ENCODE peak calls at places on chromosome 18, in eight cellular contexts. D, E, X, F, T, R, C and W are unnamed samples.

GRCh38 chr18:75071484-75071785 is 137.5 kb downstream of the PTGR3 start:
- DNase-seq in D (no peak), E (no peak), X (no peak), F (no peak), T (no peak), R (no peak), C (no peak), W (no peak)

GRCh38 chr18:57780318-57781127 is 22.6 kb downstream of the ATP8B1 start:
- DNase-seq in D (no peak), E (no peak), X (no peak), F (peak; percentile 17), T (peak; percentile 76), R (no peak), C (no peak), W (no peak)

GRCh38 chr18:58175122-58175687 is 131.2 kb downstream of the NEDD4L start:
- DNase-seq in D (no peak), E (no peak), X (no peak), F (no peak), T (no peak), R (no peak), C (no peak), W (no peak)

GRCh38 chr18:57959278-57959677 is 84.7 kb upstream of the NEDD4L start:
- DNase-seq in D (no peak), E (no peak), X (no peak), F (no peak), T (peak; percentile 72), R (no peak), C (no peak), W (no peak)

GRCh38 chr18:10270160-10270571 is 184.3 kb upstream of the APCDD1 start:
- DNase-seq in D (no peak), E (no peak), X (no peak), F (no peak), T (no peak), R (no peak), C (no peak), W (no peak)

GRCh38 chr18:79438581-79438980 is 42.9 kb downstream of the NFATC1 start:
- DNase-seq in D (no peak), E (no peak), X (no peak), F (no peak), T (no peak), R (no peak), C (no peak), W (no peak)

GRCh38 chr18:79766308-79766707 is 31.4 kb upstream of the KCNG2 start:
- DNase-seq in D (no peak), E (no peak), X (no peak), F (no peak), T (no peak), R (no peak), C (no peak), W (no peak)

GRCh38 chr18:73232933-73233332 is 365.1 kb upstream of the NETO1 start:
- DNase-seq in D (no peak), E (no peak), X (no peak), F (peak; percentile 13), T (no peak), R (no peak), C (no peak), W (no peak)

GRCh38 chr18:64119916-64120315 is 29.0 kb downstream of the LINC00305 start:
- DNase-seq in D (no peak), E (no peak), X (no peak), F (no peak), T (no peak), R (no peak), C (no peak), W (no peak)

GRCh38 chr18:13242797-13243196 is 24.2 kb downstream of the LDLRAD4 start:
- DNase-seq in D (no peak), E (no peak), X (no peak), F (no peak), T (no peak), R (no peak), C (no peak), W (peak; percentile 40)

GRCh38 chr18:7084766-7085080 is 32.9 kb downstream of the LAMA1 start:
- DNase-seq in D (no peak), E (peak; percentile 19), X (no peak), F (no peak), T (peak; percentile 69), R (no peak), C (no peak), W (no peak)

DNA sequence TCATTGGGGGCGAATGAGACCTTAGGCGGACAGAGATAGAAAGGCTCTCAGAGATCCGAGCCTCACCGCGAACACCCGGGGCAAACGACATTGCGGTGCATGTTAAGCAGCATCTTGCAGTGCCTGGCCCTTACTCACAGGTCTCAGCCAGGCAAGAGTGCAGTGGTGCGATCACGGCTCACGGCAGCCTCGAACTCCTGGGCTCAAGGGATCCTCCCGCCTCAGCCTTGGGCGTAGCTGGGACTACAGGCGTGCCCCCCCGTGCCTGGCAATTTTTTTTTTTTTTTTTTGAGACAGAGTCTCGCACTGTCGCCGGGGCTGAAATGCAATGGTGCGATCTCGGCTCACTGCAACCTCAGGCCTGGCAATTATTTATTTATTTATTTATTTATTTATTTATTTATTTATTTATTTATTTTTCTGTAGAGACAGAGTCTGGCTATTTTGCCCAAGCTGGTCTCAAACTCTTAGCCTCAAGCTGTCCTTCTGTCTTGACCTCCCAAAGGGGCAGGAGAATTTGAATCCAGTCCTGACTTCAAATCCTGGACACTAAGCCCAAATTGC is 1.3 kb downstream of the LAMA3 start:
- DNase-seq in D (no peak), E (no peak), X (no peak), F (no peak), T (no peak), R (no peak), C (no peak), W (no peak)
- TF ChIP-seq CTCF in D (no peak), E (no peak), X (no peak), F (no peak), T (no peak), R (no peak), C (no peak), W (no peak)

GRCh38 chr18:49725809-49726514 is 87.4 kb downstream of the ACAA2 start:
- DNase-seq in D (no peak), E (no peak), X (no peak), F (no peak), T (peak; percentile 71), R (peak; percentile 67), C (no peak), W (no peak)
- TF ChIP-seq CTCF in D (no peak), E (no peak), X (no peak), F (no peak), T (no peak), R (no peak), C (no peak), W (peak; percentile 42)

GRCh38 chr18:29361843-29362242 is 1184.9 kb upstream of the CDH2 start:
- DNase-seq in D (no peak), E (no peak), X (no peak), F (no peak), T (no peak), R (no peak), C (no peak), W (no peak)
- TF ChIP-seq CTCF in D (no peak), E (no peak), X (no peak), F (no peak), T (no peak), R (no peak), C (no peak), W (no peak)

GRCh38 chr18:4142876-4143275 is 312.2 kb downstream of the DLGAP1 start:
- DNase-seq in D (no peak), E (no peak), X (no peak), F (no peak), T (no peak), R (no peak), C (no peak), W (no peak)

DNA sequence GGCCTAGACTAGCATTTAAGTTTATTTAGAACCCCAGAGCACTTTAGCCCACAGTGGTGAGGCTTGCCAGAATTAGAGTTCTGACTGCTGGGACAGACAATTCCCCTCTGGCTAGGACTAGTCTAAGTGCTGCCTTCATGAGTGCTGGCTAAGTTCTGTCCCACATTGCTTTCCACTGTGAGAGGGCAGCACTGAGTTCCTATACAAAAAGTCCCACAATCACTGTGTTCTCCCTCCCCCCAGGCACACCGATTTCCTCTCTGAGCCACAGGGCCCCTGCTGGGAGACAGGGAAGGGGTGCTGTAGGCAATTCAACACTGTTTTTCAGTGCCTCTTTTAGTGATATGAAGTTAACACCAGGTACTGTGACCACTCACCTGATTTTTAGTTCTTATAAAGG is 310.9 kb downstream of the DLGAP1 start:
- DNase-seq in D (no peak), E (no peak), X (no peak), F (no peak), T (no peak), R (no peak), C (no peak), W (no peak)
- TF ChIP-seq CTCF in D (no peak), E (no peak), X (no peak), F (no peak), T (no peak), R (no peak), C (no peak), W (no peak)

GRCh38 chr18:44895176-44895798 is 214.6 kb downstream of the SETBP1 start:
- DNase-seq in D (no peak), E (peak; percentile 23), X (no peak), F (peak; percentile 53), T (peak; percentile 54), R (no peak), C (peak; percentile 30), W (no peak)
- TF ChIP-seq CTCF in D (peak; percentile 10), E (peak; percentile 59), X (peak; percentile 8), F (peak; percentile 56), T (peak; percentile 56), R (no peak), C (peak; percentile 47), W (peak; percentile 55)

DNA sequence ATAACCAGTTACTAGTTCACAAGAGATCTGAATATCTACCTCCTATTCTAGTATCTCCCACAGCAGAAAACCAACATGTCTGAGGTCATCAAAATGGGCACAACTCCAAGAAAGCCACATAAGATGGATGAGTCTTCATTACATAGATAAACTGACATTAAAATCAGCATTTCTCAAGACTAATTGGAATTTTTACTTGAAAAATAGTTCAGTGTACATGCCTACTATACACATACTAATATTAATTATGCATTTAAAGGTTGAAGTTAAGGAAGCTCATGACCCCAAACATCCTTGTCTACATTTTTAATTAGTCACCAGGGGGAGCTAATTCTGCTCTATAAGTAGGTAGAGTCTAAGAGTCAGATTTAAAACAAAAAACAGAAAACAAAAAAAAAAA is 41.9 kb downstream of the ZNF521 start:
- DNase-seq in D (no peak), E (no peak), X (no peak), F (no peak), T (peak; percentile 54), R (no peak), C (no peak), W (no peak)
- TF ChIP-seq CTCF in D (no peak), E (no peak), X (no peak), F (no peak), T (peak; percentile 6), R (no peak), C (peak; percentile 38), W (peak; percentile 33)

GRCh38 chr18:11309172-11309571 is 159.8 kb upstream of the PIEZO2 start:
- DNase-seq in D (no peak), E (no peak), X (no peak), F (no peak), T (no peak), R (no peak), C (peak; percentile 19), W (no peak)
- TF ChIP-seq CTCF in D (no peak), E (peak; percentile 11), X (no peak), F (peak; percentile 32), T (no peak), R (no peak), C (peak; percentile 53), W (peak; percentile 27)